ENCODE peak calls at places on chromosome 3, in four cellular contexts. One of them, this sample, is unnamed.

GRCh38 chr3:48634661-48635221 is 520 bp downstream of the SLC26A6 start:
- DNase-seq in activated effector memory CD4-positive, alpha-beta T cell treated with anti-CD3 and anti-CD28 coated beads, Interleukin-2, amount 50 U/mL, for 16 hours: peak; percentile 85
- DNase-seq in activated T-helper 1 cell treated with Interleukin-2 at 50 U/mL for 16 hours: peak; percentile 10
- DNase-seq in GM04504: no peak
- DNase-seq in this sample: no peak

GRCh38 chr3:126911162-126912026 is 71.5 kb upstream of the PLXNA1 start:
- DNase-seq in activated effector memory CD4-positive, alpha-beta T cell treated with anti-CD3 and anti-CD28 coated beads, Interleukin-2, amount 50 U/mL, for 16 hours: peak; percentile 84
- DNase-seq in activated T-helper 1 cell treated with Interleukin-2 at 50 U/mL for 16 hours: peak; percentile 41
- DNase-seq in GM04504: peak; percentile 90
- DNase-seq in this sample: peak; percentile 54

GRCh38 chr3:65027335-65027734 is 339.5 kb upstream of the ADAMTS9 start:
- DNase-seq in GM04504: no peak
- DNase-seq in activated effector memory CD4-positive, alpha-beta T cell treated with anti-CD3 and anti-CD28 coated beads, Interleukin-2, amount 50 U/mL, for 16 hours: no peak
- DNase-seq in activated T-helper 1 cell treated with Interleukin-2 at 50 U/mL for 16 hours: no peak
- DNase-seq in this sample: no peak

GRCh38 chr3:95354494-95354893 is 1291.6 kb downstream of the NSUN3 start:
- DNase-seq in GM04504: no peak
- DNase-seq in activated effector memory CD4-positive, alpha-beta T cell treated with anti-CD3 and anti-CD28 coated beads, Interleukin-2, amount 50 U/mL, for 16 hours: no peak
- DNase-seq in activated T-helper 1 cell treated with Interleukin-2 at 50 U/mL for 16 hours: no peak
- DNase-seq in this sample: no peak

GRCh38 chr3:188286087-188286513 is 132.1 kb downstream of the LPP start:
- DNase-seq in GM04504: peak; percentile 98
- DNase-seq in activated T-helper 1 cell treated with Interleukin-2 at 50 U/mL for 16 hours: no peak
- DNase-seq in activated effector memory CD4-positive, alpha-beta T cell treated with anti-CD3 and anti-CD28 coated beads, Interleukin-2, amount 50 U/mL, for 16 hours: no peak
- DNase-seq in this sample: peak; percentile 98

GRCh38 chr3:130925628-130926027 is 31.7 kb downstream of the ATP2C1 start:
- DNase-seq in activated effector memory CD4-positive, alpha-beta T cell treated with anti-CD3 and anti-CD28 coated beads, Interleukin-2, amount 50 U/mL, for 16 hours: no peak
- DNase-seq in activated T-helper 1 cell treated with Interleukin-2 at 50 U/mL for 16 hours: no peak
- DNase-seq in GM04504: no peak
- DNase-seq in this sample: no peak

GRCh38 chr3:14461748-14462324 is 59.4 kb downstream of the SLC6A6 start:
- DNase-seq in activated T-helper 1 cell treated with Interleukin-2 at 50 U/mL for 16 hours: peak; percentile 18
- DNase-seq in GM04504: no peak
- DNase-seq in activated effector memory CD4-positive, alpha-beta T cell treated with anti-CD3 and anti-CD28 coated beads, Interleukin-2, amount 50 U/mL, for 16 hours: peak; percentile 76
- DNase-seq in this sample: no peak

GRCh38 chr3:29170894-29171582 is 109.8 kb upstream of the RBMS3 start:
- DNase-seq in GM04504: no peak
- DNase-seq in activated T-helper 1 cell treated with Interleukin-2 at 50 U/mL for 16 hours: no peak
- DNase-seq in activated effector memory CD4-positive, alpha-beta T cell treated with anti-CD3 and anti-CD28 coated beads, Interleukin-2, amount 50 U/mL, for 16 hours: no peak
- DNase-seq in this sample: no peak

GRCh38 chr3:172298247-172298646 is 150.0 kb downstream of the GHSR start:
- DNase-seq in activated effector memory CD4-positive, alpha-beta T cell treated with anti-CD3 and anti-CD28 coated beads, Interleukin-2, amount 50 U/mL, for 16 hours: no peak
- DNase-seq in GM04504: no peak
- DNase-seq in activated T-helper 1 cell treated with Interleukin-2 at 50 U/mL for 16 hours: no peak
- DNase-seq in this sample: no peak

GRCh38 chr3:46715507-46716175 is 2.0 kb downstream of the PRSS50 start:
- DNase-seq in activated T-helper 1 cell treated with Interleukin-2 at 50 U/mL for 16 hours: no peak
- DNase-seq in activated effector memory CD4-positive, alpha-beta T cell treated with anti-CD3 and anti-CD28 coated beads, Interleukin-2, amount 50 U/mL, for 16 hours: peak; percentile 45
- DNase-seq in GM04504: no peak
- DNase-seq in this sample: no peak

GRCh38 chr3:53641397-53641796 is 147.0 kb downstream of the CACNA1D start:
- DNase-seq in activated effector memory CD4-positive, alpha-beta T cell treated with anti-CD3 and anti-CD28 coated beads, Interleukin-2, amount 50 U/mL, for 16 hours: no peak
- DNase-seq in GM04504: no peak
- DNase-seq in activated T-helper 1 cell treated with Interleukin-2 at 50 U/mL for 16 hours: no peak
- DNase-seq in this sample: no peak

GRCh38 chr3:25508901-25509300 is 80.8 kb downstream of the RARB start:
- DNase-seq in activated effector memory CD4-positive, alpha-beta T cell treated with anti-CD3 and anti-CD28 coated beads, Interleukin-2, amount 50 U/mL, for 16 hours: no peak
- DNase-seq in activated T-helper 1 cell treated with Interleukin-2 at 50 U/mL for 16 hours: no peak
- DNase-seq in GM04504: peak; percentile 50
- DNase-seq in this sample: peak; percentile 35

GRCh38 chr3:115019900-115020299 is 127.2 kb downstream of the ZBTB20 start:
- DNase-seq in activated T-helper 1 cell treated with Interleukin-2 at 50 U/mL for 16 hours: no peak
- DNase-seq in activated effector memory CD4-positive, alpha-beta T cell treated with anti-CD3 and anti-CD28 coated beads, Interleukin-2, amount 50 U/mL, for 16 hours: no peak
- DNase-seq in GM04504: no peak
- DNase-seq in this sample: no peak

GRCh38 chr3:123783811-123784210 is 100.3 kb downstream of the MYLK start:
- DNase-seq in activated effector memory CD4-positive, alpha-beta T cell treated with anti-CD3 and anti-CD28 coated beads, Interleukin-2, amount 50 U/mL, for 16 hours: no peak
- DNase-seq in GM04504: no peak
- DNase-seq in activated T-helper 1 cell treated with Interleukin-2 at 50 U/mL for 16 hours: no peak
- DNase-seq in this sample: no peak

GRCh38 chr3:14602804-14603644 is 48.5 kb upstream of the CCDC174 start:
- DNase-seq in activated effector memory CD4-positive, alpha-beta T cell treated with anti-CD3 and anti-CD28 coated beads, Interleukin-2, amount 50 U/mL, for 16 hours: no peak
- DNase-seq in GM04504: no peak
- DNase-seq in activated T-helper 1 cell treated with Interleukin-2 at 50 U/mL for 16 hours: no peak
- DNase-seq in this sample: no peak

GRCh38 chr3:31244929-31245817 is 287.6 kb upstream of the STT3B start:
- DNase-seq in activated T-helper 1 cell treated with Interleukin-2 at 50 U/mL for 16 hours: no peak
- DNase-seq in GM04504: no peak
- DNase-seq in activated effector memory CD4-positive, alpha-beta T cell treated with anti-CD3 and anti-CD28 coated beads, Interleukin-2, amount 50 U/mL, for 16 hours: no peak
- DNase-seq in this sample: no peak

GRCh38 chr3:122824465-122825379 is 29.9 kb downstream of the SLC49A4 start:
- DNase-seq in activated effector memory CD4-positive, alpha-beta T cell treated with anti-CD3 and anti-CD28 coated beads, Interleukin-2, amount 50 U/mL, for 16 hours: no peak
- DNase-seq in GM04504: peak; percentile 18
- DNase-seq in activated T-helper 1 cell treated with Interleukin-2 at 50 U/mL for 16 hours: no peak
- DNase-seq in this sample: peak; percentile 72

GRCh38 chr3:115549111-115549510 is 74.2 kb upstream of the GAP43 start:
- DNase-seq in activated effector memory CD4-positive, alpha-beta T cell treated with anti-CD3 and anti-CD28 coated beads, Interleukin-2, amount 50 U/mL, for 16 hours: no peak
- DNase-seq in GM04504: no peak
- DNase-seq in activated T-helper 1 cell treated with Interleukin-2 at 50 U/mL for 16 hours: no peak
- DNase-seq in this sample: peak; percentile 8

GRCh38 chr3:152309031-152309430 is 40.3 kb downstream of the MBNL1 start:
- DNase-seq in GM04504: no peak
- DNase-seq in activated effector memory CD4-positive, alpha-beta T cell treated with anti-CD3 and anti-CD28 coated beads, Interleukin-2, amount 50 U/mL, for 16 hours: no peak
- DNase-seq in activated T-helper 1 cell treated with Interleukin-2 at 50 U/mL for 16 hours: no peak
- DNase-seq in this sample: no peak

GRCh38 chr3:29215948-29216347 is 64.9 kb upstream of the RBMS3 start:
- DNase-seq in activated T-helper 1 cell treated with Interleukin-2 at 50 U/mL for 16 hours: no peak
- DNase-seq in GM04504: no peak
- DNase-seq in activated effector memory CD4-positive, alpha-beta T cell treated with anti-CD3 and anti-CD28 coated beads, Interleukin-2, amount 50 U/mL, for 16 hours: no peak
- DNase-seq in this sample: peak; percentile 31

GRCh38 chr3:141368062-141368924 is at the start of gene ZBTB38:
- DNase-seq in GM04504: peak; percentile 90
- DNase-seq in activated effector memory CD4-positive, alpha-beta T cell treated with anti-CD3 and anti-CD28 coated beads, Interleukin-2, amount 50 U/mL, for 16 hours: no peak
- DNase-seq in activated T-helper 1 cell treated with Interleukin-2 at 50 U/mL for 16 hours: no peak
- DNase-seq in this sample: peak; percentile 81

GRCh38 chr3:183131186-183131585 is 31.3 kb downstream of the LAMP3 start:
- DNase-seq in GM04504: no peak
- DNase-seq in activated T-helper 1 cell treated with Interleukin-2 at 50 U/mL for 16 hours: no peak
- DNase-seq in activated effector memory CD4-positive, alpha-beta T cell treated with anti-CD3 and anti-CD28 coated beads, Interleukin-2, amount 50 U/mL, for 16 hours: no peak
- DNase-seq in this sample: no peak

GRCh38 chr3:129855454-129856419 is 37.8 kb downstream of the TMCC1 start:
- DNase-seq in activated T-helper 1 cell treated with Interleukin-2 at 50 U/mL for 16 hours: no peak
- DNase-seq in GM04504: peak; percentile 42
- DNase-seq in activated effector memory CD4-positive, alpha-beta T cell treated with anti-CD3 and anti-CD28 coated beads, Interleukin-2, amount 50 U/mL, for 16 hours: no peak
- DNase-seq in this sample: peak; percentile 41

GRCh38 chr3:29871087-29871486 is 590.2 kb downstream of the RBMS3 start:
- DNase-seq in activated effector memory CD4-positive, alpha-beta T cell treated with anti-CD3 and anti-CD28 coated beads, Interleukin-2, amount 50 U/mL, for 16 hours: no peak
- DNase-seq in GM04504: no peak
- DNase-seq in activated T-helper 1 cell treated with Interleukin-2 at 50 U/mL for 16 hours: no peak
- DNase-seq in this sample: no peak

GRCh38 chr3:62538706-62539356 is 165.5 kb upstream of the FEZF2 start:
- DNase-seq in activated effector memory CD4-positive, alpha-beta T cell treated with anti-CD3 and anti-CD28 coated beads, Interleukin-2, amount 50 U/mL, for 16 hours: no peak
- DNase-seq in GM04504: no peak
- DNase-seq in activated T-helper 1 cell treated with Interleukin-2 at 50 U/mL for 16 hours: no peak
- DNase-seq in this sample: no peak

GRCh38 chr3:129481783-129482332 is 41.8 kb downstream of the IFT122 start:
- DNase-seq in activated effector memory CD4-positive, alpha-beta T cell treated with anti-CD3 and anti-CD28 coated beads, Interleukin-2, amount 50 U/mL, for 16 hours: peak; percentile 74
- DNase-seq in activated T-helper 1 cell treated with Interleukin-2 at 50 U/mL for 16 hours: peak; percentile 31
- DNase-seq in GM04504: no peak
- DNase-seq in this sample: no peak

GRCh38 chr3:73954506-73954905 is 329.8 kb upstream of the PDZRN3 start:
- DNase-seq in activated effector memory CD4-positive, alpha-beta T cell treated with anti-CD3 and anti-CD28 coated beads, Interleukin-2, amount 50 U/mL, for 16 hours: no peak
- DNase-seq in activated T-helper 1 cell treated with Interleukin-2 at 50 U/mL for 16 hours: no peak
- DNase-seq in GM04504: no peak
- DNase-seq in this sample: no peak

GRCh38 chr3:39185959-39186691 is 6.3 kb downstream of the XIRP1 start:
- DNase-seq in activated effector memory CD4-positive, alpha-beta T cell treated with anti-CD3 and anti-CD28 coated beads, Interleukin-2, amount 50 U/mL, for 16 hours: no peak
- DNase-seq in GM04504: no peak
- DNase-seq in activated T-helper 1 cell treated with Interleukin-2 at 50 U/mL for 16 hours: no peak
- DNase-seq in this sample: no peak

GRCh38 chr3:56157693-56158092 is 310.6 kb downstream of the ERC2 start:
- DNase-seq in activated T-helper 1 cell treated with Interleukin-2 at 50 U/mL for 16 hours: no peak
- DNase-seq in activated effector memory CD4-positive, alpha-beta T cell treated with anti-CD3 and anti-CD28 coated beads, Interleukin-2, amount 50 U/mL, for 16 hours: no peak
- DNase-seq in GM04504: no peak
- DNase-seq in this sample: peak; percentile 59

GRCh38 chr3:29683306-29683993 is 402.6 kb downstream of the RBMS3 start:
- DNase-seq in activated T-helper 1 cell treated with Interleukin-2 at 50 U/mL for 16 hours: no peak
- DNase-seq in activated effector memory CD4-positive, alpha-beta T cell treated with anti-CD3 and anti-CD28 coated beads, Interleukin-2, amount 50 U/mL, for 16 hours: no peak
- DNase-seq in GM04504: no peak
- DNase-seq in this sample: no peak

GRCh38 chr3:14403636-14404395 is 1.4 kb downstream of the SLC6A6 start:
- DNase-seq in activated effector memory CD4-positive, alpha-beta T cell treated with anti-CD3 and anti-CD28 coated beads, Interleukin-2, amount 50 U/mL, for 16 hours: no peak
- DNase-seq in activated T-helper 1 cell treated with Interleukin-2 at 50 U/mL for 16 hours: no peak
- DNase-seq in GM04504: no peak
- DNase-seq in this sample: no peak

GRCh38 chr3:106458952-106459351 is 590.1 kb upstream of the CBLB start:
- DNase-seq in GM04504: no peak
- DNase-seq in activated T-helper 1 cell treated with Interleukin-2 at 50 U/mL for 16 hours: no peak
- DNase-seq in activated effector memory CD4-positive, alpha-beta T cell treated with anti-CD3 and anti-CD28 coated beads, Interleukin-2, amount 50 U/mL, for 16 hours: no peak
- DNase-seq in this sample: no peak

GRCh38 chr3:127536818-127537810 is 53.4 kb downstream of the TPRA1 start:
- DNase-seq in activated T-helper 1 cell treated with Interleukin-2 at 50 U/mL for 16 hours: no peak
- DNase-seq in activated effector memory CD4-positive, alpha-beta T cell treated with anti-CD3 and anti-CD28 coated beads, Interleukin-2, amount 50 U/mL, for 16 hours: peak; percentile 51
- DNase-seq in GM04504: no peak
- DNase-seq in this sample: no peak

GRCh38 chr3:43582876-43583275 is 38.9 kb downstream of the ANO10 start:
- DNase-seq in GM04504: no peak
- DNase-seq in activated T-helper 1 cell treated with Interleukin-2 at 50 U/mL for 16 hours: no peak
- DNase-seq in activated effector memory CD4-positive, alpha-beta T cell treated with anti-CD3 and anti-CD28 coated beads, Interleukin-2, amount 50 U/mL, for 16 hours: no peak
- DNase-seq in this sample: no peak

GRCh38 chr3:171851685-171852084 is 8.5 kb downstream of the TMEM212 start:
- DNase-seq in GM04504: no peak
- DNase-seq in activated T-helper 1 cell treated with Interleukin-2 at 50 U/mL for 16 hours: no peak
- DNase-seq in activated effector memory CD4-positive, alpha-beta T cell treated with anti-CD3 and anti-CD28 coated beads, Interleukin-2, amount 50 U/mL, for 16 hours: no peak
- DNase-seq in this sample: no peak

GRCh38 chr3:33773627-33774026 is 24.8 kb upstream of the PDCD6IP start:
- DNase-seq in GM04504: no peak
- DNase-seq in activated T-helper 1 cell treated with Interleukin-2 at 50 U/mL for 16 hours: no peak
- DNase-seq in activated effector memory CD4-positive, alpha-beta T cell treated with anti-CD3 and anti-CD28 coated beads, Interleukin-2, amount 50 U/mL, for 16 hours: no peak
- DNase-seq in this sample: no peak

GRCh38 chr3:187066228-187066995 is 72.9 kb downstream of the RPL39L start:
- DNase-seq in activated effector memory CD4-positive, alpha-beta T cell treated with anti-CD3 and anti-CD28 coated beads, Interleukin-2, amount 50 U/mL, for 16 hours: peak; percentile 75
- DNase-seq in activated T-helper 1 cell treated with Interleukin-2 at 50 U/mL for 16 hours: no peak
- DNase-seq in GM04504: no peak
- DNase-seq in this sample: no peak

GRCh38 chr3:114622001-114622400 is 328.2 kb downstream of the TIGIT start:
- DNase-seq in activated T-helper 1 cell treated with Interleukin-2 at 50 U/mL for 16 hours: no peak
- DNase-seq in activated effector memory CD4-positive, alpha-beta T cell treated with anti-CD3 and anti-CD28 coated beads, Interleukin-2, amount 50 U/mL, for 16 hours: no peak
- DNase-seq in GM04504: no peak
- DNase-seq in this sample: no peak

GRCh38 chr3:99720985-99721632 is 82.7 kb downstream of the COL8A1 start:
- DNase-seq in activated T-helper 1 cell treated with Interleukin-2 at 50 U/mL for 16 hours: no peak
- DNase-seq in activated effector memory CD4-positive, alpha-beta T cell treated with anti-CD3 and anti-CD28 coated beads, Interleukin-2, amount 50 U/mL, for 16 hours: no peak
- DNase-seq in GM04504: no peak
- DNase-seq in this sample: no peak

GRCh38 chr3:115062009-115062408 is 85.1 kb downstream of the ZBTB20 start:
- DNase-seq in activated T-helper 1 cell treated with Interleukin-2 at 50 U/mL for 16 hours: no peak
- DNase-seq in GM04504: no peak
- DNase-seq in activated effector memory CD4-positive, alpha-beta T cell treated with anti-CD3 and anti-CD28 coated beads, Interleukin-2, amount 50 U/mL, for 16 hours: no peak
- DNase-seq in this sample: no peak